ENCODE peak calls at places on chromosomes 1 and 21, in five cellular contexts. One of them, this sample, is unnamed.

GRCh38 chr21:34569381-34569979 is 45.4 kb downstream of the RCAN1 start:
- DNase-seq in HEK293T: no peak
- DNase-seq in IMR-90: no peak
- DNase-seq in HS-27A: no peak
- DNase-seq in activated T-cell treated with anti-CD3 and anti-CD28 coated beads for 1 hour: no peak
- DNase-seq in this sample: no peak

GRCh38 chr1:80987106-80987505 is 813.6 kb upstream of the ADGRL2 start:
- DNase-seq in activated T-cell treated with anti-CD3 and anti-CD28 coated beads for 1 hour: no peak
- DNase-seq in HS-27A: no peak
- DNase-seq in IMR-90: no peak
- DNase-seq in HEK293T: no peak
- DNase-seq in this sample: no peak

GRCh38 chr1:174726167-174726879 is 273.4 kb upstream of the CACYBP start:
- DNase-seq in IMR-90: peak
- DNase-seq in HS-27A: peak
- DNase-seq in activated T-cell treated with anti-CD3 and anti-CD28 coated beads for 1 hour: no peak
- DNase-seq in HEK293T: peak
- DNase-seq in this sample: no peak

GRCh38 chr1:234743866-234744581 is 134.0 kb upstream of the IRF2BP2 start:
- DNase-seq in HS-27A: no peak
- DNase-seq in activated T-cell treated with anti-CD3 and anti-CD28 coated beads for 1 hour: no peak
- DNase-seq in HEK293T: no peak
- DNase-seq in IMR-90: peak
- DNase-seq in this sample: no peak

GRCh38 chr1:109873278-109874175 is 37.1 kb upstream of the CSF1 start:
- DNase-seq in IMR-90: peak
- DNase-seq in HEK293T: no peak
- DNase-seq in activated T-cell treated with anti-CD3 and anti-CD28 coated beads for 1 hour: no peak
- DNase-seq in HS-27A: no peak
- DNase-seq in this sample: no peak

GRCh38 chr21:41832230-41833137 is 46.7 kb downstream of the PRDM15 start:
- DNase-seq in HEK293T: no peak
- DNase-seq in IMR-90: no peak
- DNase-seq in activated T-cell treated with anti-CD3 and anti-CD28 coated beads for 1 hour: no peak
- DNase-seq in HS-27A: no peak
- DNase-seq in this sample: no peak

GRCh38 chr1:86018311-86018923 is 138.2 kb downstream of the COL24A1 start:
- DNase-seq in IMR-90: peak
- DNase-seq in activated T-cell treated with anti-CD3 and anti-CD28 coated beads for 1 hour: no peak
- DNase-seq in HEK293T: peak
- DNase-seq in HS-27A: peak
- DNase-seq in this sample: no peak

GRCh38 chr1:247291835-247292561 is 36.1 kb downstream of the VN1R5 start:
- DNase-seq in HS-27A: no peak
- DNase-seq in HEK293T: no peak
- DNase-seq in activated T-cell treated with anti-CD3 and anti-CD28 coated beads for 1 hour: no peak
- DNase-seq in IMR-90: no peak
- DNase-seq in this sample: no peak

GRCh38 chr1:59972216-59972924 is 45.8 kb upstream of the CYP2J2 start:
- DNase-seq in HS-27A: no peak
- DNase-seq in activated T-cell treated with anti-CD3 and anti-CD28 coated beads for 1 hour: no peak
- DNase-seq in HEK293T: no peak
- DNase-seq in IMR-90: peak
- DNase-seq in this sample: no peak

GRCh38 chr1:235369802-235370201 is 2.6 kb downstream of the TBCE start:
- DNase-seq in activated T-cell treated with anti-CD3 and anti-CD28 coated beads for 1 hour: no peak
- DNase-seq in HS-27A: no peak
- DNase-seq in HEK293T: no peak
- DNase-seq in IMR-90: no peak
- DNase-seq in this sample: no peak

GRCh38 chr1:31120783-31121180 is 55.3 kb upstream of the PUM1 start:
- DNase-seq in activated T-cell treated with anti-CD3 and anti-CD28 coated beads for 1 hour: no peak
- DNase-seq in HS-27A: no peak
- DNase-seq in HEK293T: no peak
- DNase-seq in IMR-90: no peak
- DNase-seq in this sample: no peak

GRCh38 chr1:207404849-207405525 is 49.1 kb upstream of the CR2 start:
- DNase-seq in IMR-90: peak
- DNase-seq in HEK293T: peak
- DNase-seq in activated T-cell treated with anti-CD3 and anti-CD28 coated beads for 1 hour: no peak
- DNase-seq in HS-27A: peak
- DNase-seq in this sample: no peak

GRCh38 chr1:165841582-165842362 is 14.4 kb downstream of the UCK2 start:
- DNase-seq in IMR-90: peak
- DNase-seq in HS-27A: no peak
- DNase-seq in activated T-cell treated with anti-CD3 and anti-CD28 coated beads for 1 hour: no peak
- DNase-seq in HEK293T: no peak
- DNase-seq in this sample: no peak

GRCh38 chr1:61757945-61758344 is 15.7 kb downstream of the PATJ start:
- DNase-seq in HS-27A: no peak
- DNase-seq in IMR-90: peak
- DNase-seq in HEK293T: no peak
- DNase-seq in activated T-cell treated with anti-CD3 and anti-CD28 coated beads for 1 hour: no peak
- DNase-seq in this sample: no peak

GRCh38 chr1:44842763-44843655 is at the start of gene PTCH2:
- DNase-seq in IMR-90: peak
- DNase-seq in HS-27A: no peak
- DNase-seq in HEK293T: peak
- DNase-seq in activated T-cell treated with anti-CD3 and anti-CD28 coated beads for 1 hour: no peak
- DNase-seq in this sample: no peak

GRCh38 chr1:151199860-151200581 is 1.7 kb downstream of the PIP5K1A start:
- DNase-seq in IMR-90: peak
- DNase-seq in HS-27A: peak
- DNase-seq in activated T-cell treated with anti-CD3 and anti-CD28 coated beads for 1 hour: no peak
- DNase-seq in HEK293T: no peak
- DNase-seq in this sample: no peak

GRCh38 chr1:229117664-229118300 is 153.1 kb upstream of the RAB4A start:
- DNase-seq in HS-27A: no peak
- DNase-seq in activated T-cell treated with anti-CD3 and anti-CD28 coated beads for 1 hour: no peak
- DNase-seq in HEK293T: no peak
- DNase-seq in IMR-90: peak
- DNase-seq in this sample: no peak

GRCh38 chr1:224448428-224449017 is 13.9 kb upstream of the WDR26 start:
- DNase-seq in activated T-cell treated with anti-CD3 and anti-CD28 coated beads for 1 hour: no peak
- DNase-seq in IMR-90: no peak
- DNase-seq in HS-27A: no peak
- DNase-seq in HEK293T: no peak
- DNase-seq in this sample: no peak

GRCh38 chr1:36100376-36100775 is 11.7 kb downstream of the ADPRS start:
- DNase-seq in IMR-90: no peak
- DNase-seq in HEK293T: no peak
- DNase-seq in HS-27A: no peak
- DNase-seq in activated T-cell treated with anti-CD3 and anti-CD28 coated beads for 1 hour: no peak
- DNase-seq in this sample: no peak

GRCh38 chr1:167563579-167564246 is 10.2 kb upstream of the CREG1 start:
- DNase-seq in IMR-90: no peak
- DNase-seq in HS-27A: no peak
- DNase-seq in activated T-cell treated with anti-CD3 and anti-CD28 coated beads for 1 hour: no peak
- DNase-seq in HEK293T: no peak
- DNase-seq in this sample: no peak

GRCh38 chr1:12184008-12184681 is 17.4 kb downstream of the TNFRSF1B start:
- DNase-seq in IMR-90: peak
- DNase-seq in HEK293T: no peak
- DNase-seq in activated T-cell treated with anti-CD3 and anti-CD28 coated beads for 1 hour: no peak
- DNase-seq in HS-27A: no peak
- DNase-seq in this sample: no peak

GRCh38 chr1:158150512-158150911 is 30.2 kb upstream of the CD1D start:
- DNase-seq in HEK293T: no peak
- DNase-seq in activated T-cell treated with anti-CD3 and anti-CD28 coated beads for 1 hour: no peak
- DNase-seq in IMR-90: no peak
- DNase-seq in HS-27A: no peak
- DNase-seq in this sample: no peak